ENCODE peak calls at places on chromosomes 13 and 19, in four cellular contexts. T is stimulated activated CD4-positive, alpha-beta T cell treated with anti-CD3 and anti-CD28 coated beads, Interleukin-15, amount 100 ng/mL, for 1 hour; Q is effector memory CD4-positive, alpha-beta T cell; I is Right ventricle myocardium superior. Z is an unnamed sample.

GRCh38 chr13:83752141-83752540 is 130.1 kb downstream of the SLITRK1 start:
- DNase-seq in T (no peak), I (no peak), Q (no peak), Z (peak; percentile 42)

GRCh38 chr19:16023558-16023915 is 52.8 kb upstream of the TPM4 start:
- DNase-seq in I (no peak), Q (no peak), T (no peak), Z (no peak)

GRCh38 chr13:74131206-74131605 is 3.0 kb downstream of the KLF12 start:
- DNase-seq in T (no peak), Q (no peak), I (no peak), Z (no peak)

GRCh38 chr13:29859971-29860370 is 9.6 kb upstream of the UBL3 start:
- DNase-seq in Q (no peak), I (no peak), T (no peak), Z (peak; percentile 76)

GRCh38 chr13:50573046-50573445 is 270.4 kb downstream of the DLEU7 start:
- DNase-seq in I (no peak), Q (no peak), T (no peak), Z (no peak)

GRCh38 chr19:44625531-44626066 is 12.2 kb downstream of the IGSF23 start:
- DNase-seq in T (no peak), Q (no peak), I (no peak), Z (peak; percentile 78)

GRCh38 chr13:42893346-42893745 is 98.7 kb downstream of the EPSTI1 start:
- DNase-seq in I (no peak), Q (no peak), T (no peak), Z (peak; percentile 42)

GRCh38 chr13:41720839-41721561 is 239.9 kb downstream of the VWA8 start:
- DNase-seq in Q (no peak), T (no peak), I (no peak), Z (no peak)

GRCh38 chr13:41780736-41781708 is 179.9 kb downstream of the VWA8 start:
- DNase-seq in Q (no peak), T (no peak), I (no peak), Z (peak; percentile 79)

GRCh38 chr13:31207630-31208549 is 8.1 kb downstream of the B3GLCT start:
- DNase-seq in T (no peak), Q (no peak), I (peak; percentile 61), Z (peak; percentile 65)

GRCh38 chr19:49638360-49638759 is 1.6 kb downstream of the RRAS start:
- DNase-seq in Q (no peak), I (no peak), T (no peak), Z (no peak)

GRCh38 chr13:95713651-95714050 is 36.7 kb downstream of the DNAJC3 start:
- DNase-seq in Q (no peak), T (no peak), I (no peak), Z (peak; percentile 40)

Z was measured in M059J.